ENCODE peak calls at places on chromosomes 11 and 22, in nine cellular contexts. O is upper lobe of right lung, X is IMR-90, U is ovary, L is heart left ventricle, F is psoas muscle, Y is OCI-LY7, K is brain microvascular endothelial cell, A is DND-41. C is an unnamed sample.
A peak's percentile ranks its signal among the peaks of the same experiment; 100 is the strongest.

GRCh38 chr11:115170133-115170815 is 333.9 kb downstream of the CADM1 start:
- DNase-seq in U (no peak), Y (peak; percentile 56), L (no peak), K (peak; percentile 29), X (peak; percentile 38), F (no peak), A (peak; percentile 28), O (no peak), C (no peak)

GRCh38 chr11:108836541-108836940 is 171.7 kb downstream of the DDX10 start:
- DNase-seq in F (no peak), X (no peak), O (no peak), U (no peak), L (no peak), Y (no peak), A (no peak), K (no peak), C (no peak)

GRCh38 chr11:96113100-96113710 is 189.3 kb upstream of the MTMR2 start:
- DNase-seq in K (no peak), F (no peak), Y (no peak), U (no peak), L (no peak), X (peak; percentile 77), O (no peak), A (no peak), C (no peak)

GRCh38 chr11:85663781-85664560 is 958 bp downstream of the CREBZF start:
- DNase-seq in U (peak; percentile 58), O (peak; percentile 92), L (peak; percentile 77), F (peak; percentile 79), Y (peak; percentile 84), A (peak; percentile 86), K (peak; percentile 34), X (peak; percentile 45), C (peak; percentile 28)

GRCh38 chr11:92153542-92153941 is 71.1 kb upstream of the FAT3 start:
- DNase-seq in U (no peak), F (no peak), O (no peak), K (no peak), X (no peak), Y (no peak), L (no peak), A (no peak), C (no peak)

GRCh38 chr22:46070215-46070721 is 80.1 kb upstream of the PPARA start:
- DNase-seq in O (peak; percentile 89), F (peak; percentile 92), K (no peak), Y (peak; percentile 29), A (peak; percentile 60), U (peak; percentile 85), X (peak; percentile 42), L (peak; percentile 82), C (no peak)

GRCh38 chr11:73139476-73140198 is 2.5 kb downstream of the FCHSD2 start:
- DNase-seq in K (no peak), X (peak; percentile 49), O (no peak), Y (no peak), L (no peak), A (no peak), U (no peak), F (no peak), C (no peak)

GRCh38 chr11:111026241-111026640 is 219.3 kb upstream of the POU2AF2 start:
- DNase-seq in L (no peak), O (no peak), Y (peak; percentile 21), U (no peak), K (no peak), F (no peak), X (no peak), A (no peak), C (no peak)

GRCh38 chr11:123580557-123581275 is 73.7 kb downstream of the SCN3B start:
- DNase-seq in A (peak; percentile 18), F (peak; percentile 49), L (no peak), Y (peak; percentile 63), U (peak; percentile 46), X (peak; percentile 19), K (peak; percentile 31), O (peak; percentile 83), C (no peak)

GRCh38 chr22:27515091-27515523 is 286.4 kb downstream of the MN1 start:
- DNase-seq in O (no peak), X (no peak), L (peak; percentile 77), A (no peak), Y (no peak), K (no peak), U (no peak), F (peak; percentile 53), C (no peak)

GRCh38 chr11:87284306-87284705 is 246.6 kb downstream of the TMEM135 start:
- DNase-seq in K (no peak), A (no peak), F (no peak), X (no peak), U (no peak), L (no peak), O (no peak), Y (no peak), C (no peak)

GRCh38 chr11:121494355-121495099 is 41.8 kb upstream of the SORL1-AS1 start:
- DNase-seq in K (no peak), L (no peak), U (no peak), A (no peak), F (no peak), X (no peak), O (no peak), Y (peak; percentile 78), C (no peak)

GRCh38 chr11:8258289-8258688 is 5.4 kb downstream of the LMO1 start:
- DNase-seq in K (no peak), F (peak; percentile 52), X (no peak), O (peak; percentile 38), A (no peak), Y (no peak), L (peak; percentile 74), U (no peak), C (no peak)

GRCh38 chr11:66184728-66185127 is 83.7 kb upstream of the RAB1B start:
- DNase-seq in O (no peak), F (no peak), A (no peak), U (no peak), L (no peak), X (no peak), K (no peak), Y (no peak), C (no peak)

GRCh38 chr11:66181632-66182345 is 86.7 kb upstream of the RAB1B start:
- DNase-seq in Y (no peak), U (no peak), X (no peak), A (no peak), F (no peak), K (no peak), O (no peak), L (no peak), C (no peak)

GRCh38 chr11:66187453-66187852 is 81.0 kb upstream of the RAB1B start:
- DNase-seq in O (no peak), A (no peak), F (no peak), Y (no peak), L (no peak), K (no peak), X (no peak), U (no peak), C (no peak)

GRCh38 chr11:66186470-66186869 is 82.0 kb upstream of the RAB1B start:
- DNase-seq in L (no peak), O (no peak), U (no peak), K (no peak), F (no peak), X (no peak), A (no peak), Y (no peak), C (no peak)

DNA sequence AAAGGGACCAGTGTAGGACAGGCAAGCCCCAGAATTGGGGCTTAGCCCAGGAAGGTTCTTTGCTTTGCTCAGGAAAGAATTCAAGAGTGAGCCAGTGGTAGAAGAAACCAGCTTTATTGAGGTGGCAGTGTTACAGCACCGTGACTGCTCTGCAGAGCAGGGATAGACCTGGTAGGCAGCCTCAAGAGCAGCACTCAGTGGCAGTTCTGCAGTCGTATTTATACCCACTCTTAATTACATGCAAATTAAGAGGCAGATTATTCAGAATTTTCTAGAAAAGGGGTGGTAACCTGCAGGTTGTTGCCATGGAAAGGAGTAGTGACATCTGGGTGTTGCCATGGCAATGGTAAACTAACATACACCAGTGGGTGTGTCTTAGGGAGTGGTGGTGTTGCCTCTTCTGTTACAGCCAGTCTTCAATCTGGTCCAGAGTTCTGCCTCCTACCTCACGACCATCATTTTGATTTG is 84.8 kb upstream of the RAB1B start:
- DNase-seq in O (no peak), X (no peak), A (no peak), Y (peak; percentile 8), F (no peak), K (peak; percentile 22), L (no peak), U (no peak), C (peak; percentile 13)
- H3K27ac ChIP-seq in O (no peak overlapping the region), X (no peak overlapping the region), A (no peak overlapping the region), Y (no peak overlapping the region), F (no peak overlapping the region), K (no peak overlapping the region), L (no peak overlapping the region), U (no peak overlapping the region), C (no peak overlapping the region)

GRCh38 chr11:62433141-62433543 is 14.3 kb downstream of the SCGB1A1 start:
- DNase-seq in O (no peak), L (no peak), U (no peak), X (no peak), F (no peak), K (no peak), Y (no peak), A (no peak), C (no peak)

GRCh38 chr11:62438641-62439040 is 19.8 kb downstream of the SCGB1A1 start:
- DNase-seq in F (no peak), X (no peak), A (no peak), K (no peak), U (no peak), Y (no peak), O (no peak), L (no peak), C (no peak)

GRCh38 chr11:62433553-62434301 is 14.9 kb downstream of the SCGB1A1 start:
- DNase-seq in O (no peak), F (no peak), Y (no peak), X (no peak), U (peak; percentile 40), L (no peak), K (no peak), A (no peak), C (no peak)

GRCh38 chr11:62437616-62438015 is 18.8 kb downstream of the SCGB1A1 start:
- DNase-seq in Y (no peak), F (no peak), X (no peak), K (no peak), U (no peak), O (no peak), L (no peak), A (no peak), C (no peak)

GRCh38 chr11:62435741-62436485 is 17.1 kb downstream of the SCGB1A1 start:
- DNase-seq in A (no peak), F (no peak), O (no peak), X (no peak), L (no peak), K (no peak), Y (no peak), U (peak; percentile 45), C (no peak)
- H3K27ac ChIP-seq in A (no peak overlapping the region), F (no peak overlapping the region), O (peak overlapping the region; percentile 30), X (no peak overlapping the region), L (no peak overlapping the region), K (no peak overlapping the region), Y (no peak overlapping the region), U (peak overlapping the region; percentile 41), C (no peak overlapping the region)

GRCh38 chr11:46711288-46711687 is 7.7 kb upstream of the F2 start:
- DNase-seq in A (no peak), K (peak; percentile 17), U (no peak), L (no peak), X (peak; percentile 48), O (no peak), Y (no peak), F (no peak), C (no peak)
- H3K27ac ChIP-seq in A (no peak overlapping the region), K (peak overlapping the region; percentile 100), U (peak overlapping the region; percentile 63), L (peak overlapping the region; percentile 90), X (peak overlapping the region; percentile 83), O (peak overlapping the region; percentile 45), Y (no peak overlapping the region), F (peak overlapping the region; percentile 90), C (peak overlapping the region; percentile 26)

GRCh38 chr11:93542753-93543246 is 391 bp downstream of the SMCO4 start:
- DNase-seq in F (no peak), U (peak; percentile 45), K (no peak), O (no peak), Y (no peak), X (no peak), L (no peak), A (no peak), C (no peak)
- H3K27ac ChIP-seq in F (peak overlapping the region; percentile 78), U (peak overlapping the region; percentile 81), K (peak overlapping the region; percentile 45), O (peak overlapping the region; percentile 81), Y (peak overlapping the region; percentile 55), X (no peak overlapping the region), L (peak overlapping the region; percentile 69), A (peak overlapping the region; percentile 59), C (peak overlapping the region; percentile 67)

C was measured in substantia nigra.